ENCODE peak calls at places on chromosome 21, in five cellular contexts. C is OCI-LY7, Y is tibial artery, O is heart left ventricle, Z is MM.1S. J is an unnamed sample.
A peak's percentile ranks its signal among the peaks of the same experiment; 100 is the strongest.

GRCh38 chr21:31235671-31236450 is 108.2 kb downstream of the TIAM1 start:
- DNase-seq in Y (no peak), Z (no peak), C (no peak), O (no peak), J (no peak)

GRCh38 chr21:15221799-15222386 is 157.1 kb upstream of the NRIP1 start:
- DNase-seq in O (peak; percentile 76), Z (no peak), C (no peak), Y (no peak), J (peak; percentile 68)

GRCh38 chr21:14877581-14878228 is 187.1 kb downstream of the NRIP1 start:
- DNase-seq in O (no peak), Y (no peak), Z (no peak), C (no peak), J (no peak)

GRCh38 chr21:27534211-27534610 is 567.3 kb upstream of the ADAMTS5 start:
- DNase-seq in Z (no peak), Y (no peak), C (no peak), O (no peak), J (no peak)

GRCh38 chr21:41804381-41804780 is 37.5 kb upstream of the RIPK4 start:
- DNase-seq in Y (no peak), O (no peak), C (no peak), Z (no peak), J (no peak)

GRCh38 chr21:42013901-42014300 is 3.7 kb upstream of the ZBTB21 start:
- DNase-seq in O (no peak), Y (no peak), C (no peak), Z (no peak), J (no peak)

GRCh38 chr21:27423906-27424595 is 457.2 kb upstream of the ADAMTS5 start:
- DNase-seq in Z (no peak), Y (no peak), O (peak; percentile 30), C (no peak), J (no peak)

GRCh38 chr21:27475363-27475955 is 508.6 kb upstream of the ADAMTS5 start:
- DNase-seq in C (no peak), Z (no peak), Y (no peak), O (no peak), J (no peak)

GRCh38 chr21:20452935-20453334 is 545.3 kb upstream of the NCAM2 start:
- DNase-seq in C (no peak), Z (no peak), O (no peak), Y (no peak), J (no peak)

GRCh38 chr21:45598666-45599065 is 44.9 kb upstream of the PCBP3 start:
- DNase-seq in O (no peak), Z (no peak), Y (no peak), C (no peak), J (no peak)

GRCh38 chr21:46597031-46597430 is 7.9 kb downstream of the S100B start:
- DNase-seq in C (no peak), O (no peak), Y (no peak), Z (no peak), J (no peak)

GRCh38 chr21:32096411-32096810 is 182.4 kb downstream of the MIS18A start:
- DNase-seq in Y (no peak), C (peak; percentile 11), O (peak; percentile 38), Z (peak; percentile 27), J (no peak)

GRCh38 chr21:26835027-26835713 is 10.0 kb downstream of the ADAMTS1 start:
- DNase-seq in C (no peak), Y (no peak), Z (no peak), O (peak; percentile 33), J (no peak)

GRCh38 chr21:37153193-37153934 is 80.3 kb downstream of the TTC3 start:
- DNase-seq in O (no peak), C (no peak), Y (no peak), Z (no peak), J (no peak)

GRCh38 chr21:15065381-15066230 is 806 bp upstream of the NRIP1 start:
- DNase-seq in C (no peak), Z (peak; percentile 59), O (peak; percentile 83), Y (peak; percentile 87), J (peak; percentile 45)

GRCh38 chr21:36005879-36006400 is 54.4 kb downstream of the SETD4 start:
- DNase-seq in C (no peak), Y (no peak), O (no peak), Z (no peak), J (no peak)
- H3K4me3 ChIP-seq in C (no peak overlapping the region), Y (no peak overlapping the region), O (no peak overlapping the region), Z (no peak overlapping the region), J (no peak overlapping the region)

GRCh38 chr21:43940672-43941071 is 71.4 kb upstream of the TRAPPC10 start:
- DNase-seq in O (peak; percentile 13), C (no peak), Z (no peak), Y (no peak), J (no peak)

GRCh38 chr21:43938751-43939442 is 73.2 kb upstream of the TRAPPC10 start:
- DNase-seq in Y (peak; percentile 69), Z (peak; percentile 94), O (peak; percentile 79), C (peak; percentile 92), J (no peak)

GRCh38 chr21:43937898-43938309 is 72.9 kb downstream of the AGPAT3 start:
- DNase-seq in O (peak; percentile 9), Z (no peak), C (peak; percentile 23), Y (no peak), J (no peak)

GRCh38 chr21:43940329-43940653 is 71.8 kb upstream of the TRAPPC10 start:
- DNase-seq in Y (no peak), C (no peak), O (no peak), Z (no peak), J (no peak)

DNA sequence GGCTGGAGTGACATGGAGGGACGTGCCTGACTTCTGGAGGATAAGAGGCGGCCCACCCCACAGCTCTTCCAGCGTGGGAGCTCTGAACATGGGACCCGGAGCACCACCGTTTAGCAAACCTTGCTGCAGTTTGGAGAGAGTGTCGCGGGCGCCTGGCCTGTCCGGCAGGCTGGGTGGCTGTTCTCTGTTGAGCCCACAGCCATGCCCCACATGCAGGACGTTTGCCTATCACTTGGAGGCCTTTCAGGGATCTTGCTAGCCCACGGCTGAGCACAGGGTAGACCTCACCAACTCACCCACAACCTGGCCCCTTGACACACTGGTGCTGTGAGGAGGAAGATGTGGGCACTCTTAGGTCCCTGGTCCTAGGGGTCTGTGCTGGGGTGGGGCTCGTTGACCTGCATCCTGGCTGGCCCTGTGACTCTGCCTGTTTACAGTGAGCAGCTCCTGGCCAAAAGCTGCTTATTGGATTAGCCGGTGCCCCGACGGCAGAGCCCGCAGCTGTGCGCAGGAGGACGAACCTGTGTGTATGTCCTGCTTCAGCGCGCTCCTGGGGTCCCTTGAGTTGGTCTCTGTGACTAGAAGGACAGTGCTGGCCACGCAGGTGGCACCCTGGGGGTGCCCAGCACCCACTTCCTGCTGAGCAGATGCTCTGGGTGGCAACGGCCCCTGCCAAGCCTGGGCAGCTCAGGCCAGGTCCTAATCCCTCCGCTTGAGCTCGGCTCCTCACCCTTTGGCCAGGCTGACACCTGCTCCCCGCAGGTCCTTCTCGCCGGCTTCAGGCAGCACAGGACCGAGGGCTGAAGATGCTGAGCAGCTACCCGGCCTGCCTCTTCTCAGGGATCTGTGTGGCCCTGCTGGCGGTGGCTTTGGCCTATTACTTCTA is 72.4 kb upstream of the TRAPPC10 start:
- DNase-seq in Y (no peak), C (no peak), O (peak; percentile 20), Z (no peak), J (no peak)
- TF ChIP-seq CTCF in Y (no peak), C (peak; percentile 67), O (no peak), Z (no peak), J (no peak)

GRCh38 chr21:29321217-29321616 is 22.5 kb downstream of the BACH1 start:
- DNase-seq in O (no peak), C (no peak), Y (no peak), Z (no peak), J (no peak)
- H3K4me3 ChIP-seq in O (no peak overlapping the region), C (no peak overlapping the region), Y (no peak overlapping the region), Z (no peak overlapping the region), J (no peak overlapping the region)

GRCh38 chr21:38171723-38172344 is 85.0 kb upstream of the KCNJ15 start:
- DNase-seq in Y (no peak), Z (no peak), C (no peak), O (no peak), J (no peak)
- TF ChIP-seq CTCF in Y (no peak), Z (no peak), C (no peak), O (no peak), J (no peak)

DNA sequence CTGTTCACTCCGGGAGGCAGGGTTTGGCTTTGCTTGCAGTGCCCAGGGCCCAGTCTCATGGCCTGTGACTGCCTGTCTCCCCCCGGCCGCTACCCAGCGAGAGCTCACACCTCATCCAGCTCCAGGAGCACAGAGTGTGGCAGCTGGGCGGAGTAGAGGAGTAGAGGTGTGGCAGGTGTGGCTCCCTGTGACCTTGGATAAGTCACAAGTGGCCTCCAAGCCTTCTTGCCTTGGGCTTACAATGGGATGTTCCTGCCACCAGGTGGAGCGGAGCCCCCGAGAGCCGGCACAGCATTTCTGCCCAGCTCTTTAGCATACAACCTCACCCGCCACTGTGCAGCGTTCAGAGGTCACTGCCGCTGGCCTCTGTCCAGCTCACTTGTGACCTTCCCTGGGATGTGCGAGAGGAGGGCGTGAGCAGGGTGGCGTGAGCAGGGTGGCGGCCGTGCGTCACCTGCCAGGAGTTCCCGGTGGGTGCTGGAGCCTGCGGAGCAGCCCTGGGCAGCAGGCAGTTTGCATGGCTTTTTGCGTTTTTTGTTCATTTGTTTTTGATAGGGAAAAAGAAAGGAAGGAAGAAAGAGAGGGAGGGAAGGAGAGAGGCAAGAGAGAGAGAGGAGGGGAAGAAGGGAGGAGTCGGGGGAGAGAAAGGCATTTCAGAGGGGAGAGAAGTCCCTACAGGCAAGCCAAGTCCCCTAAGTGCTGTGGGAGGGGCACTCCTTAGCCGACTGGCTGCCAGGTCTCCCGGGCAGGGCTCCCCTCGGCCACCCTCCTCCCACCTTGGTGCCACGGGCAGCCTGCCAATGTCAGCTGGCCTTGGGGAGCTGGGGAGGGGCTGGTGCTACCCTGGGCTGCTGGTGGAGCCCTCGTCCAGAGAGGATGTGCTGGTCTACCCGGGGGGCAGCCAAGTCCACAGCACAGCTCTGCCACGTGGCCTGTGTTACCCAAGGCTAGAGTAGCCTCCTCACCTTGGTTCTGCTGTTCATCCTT is 42.6 kb downstream of the CRYAA start:
- DNase-seq in C (peak; percentile 20), Z (no peak), Y (no peak), O (peak; percentile 65), J (no peak)
- H3K4me3 ChIP-seq in C (no peak overlapping the region), Z (no peak overlapping the region), Y (no peak overlapping the region), O (no peak overlapping the region), J (no peak overlapping the region)

J was measured in ascending aorta.